ENCODE peak calls at places on chromosomes 4 and X, in eight cellular contexts. P is endothelial cell, B is testis, S is foreskin fibroblast, V is NB4, Y is left ventricle myocardium superior, W is epithelial cell of esophagus, M is NCI-H2029. D is an unnamed sample.
A peak's percentile ranks its signal among the peaks of the same experiment; 100 is the strongest.

GRCh38 chr4:110625593-110626292 is 2.9 kb upstream of the PITX2 start:
- DNase-seq in M (no peak), B (no peak), P (no peak), W (no peak), V (no peak), Y (no peak), S (no peak), D (no peak)

GRCh38 chr4:7716322-7716721 is 223.3 kb downstream of the AFAP1 start:
- DNase-seq in W (no peak), M (no peak), V (no peak), P (no peak), B (no peak), Y (no peak), S (no peak), D (no peak)

GRCh38 chrX:69031181-69031580 is 134.1 kb downstream of the PJA1 start:
- DNase-seq in B (no peak), W (no peak), V (no peak), Y (no peak), S (no peak), P (no peak), M (no peak), D (no peak)

GRCh38 chrX:152896450-152896849 is 1.4 kb upstream of the ZNF185 start:
- DNase-seq in V (peak; percentile 11), B (no peak), M (no peak), Y (no peak), W (peak; percentile 56), S (peak; percentile 49), P (no peak), D (no peak)

GRCh38 chrX:53452812-53453211 is 18.6 kb upstream of the HSD17B10 start:
- DNase-seq in M (no peak), Y (no peak), P (no peak), V (no peak), S (no peak), B (no peak), W (no peak), D (no peak)

GRCh38 chr4:133982533-133983224 is 218.9 kb downstream of the PABPC4L start:
- DNase-seq in V (no peak), P (no peak), Y (no peak), B (no peak), S (no peak), W (peak; percentile 38), M (no peak), D (no peak)

GRCh38 chr4:88609387-88609786 is 17.1 kb downstream of the HERC3 start:
- DNase-seq in M (no peak), S (no peak), B (no peak), Y (no peak), P (no peak), V (no peak), W (peak; percentile 71), D (no peak)

GRCh38 chrX:19595036-19595435 is 79.7 kb upstream of the MAP3K15 start:
- DNase-seq in V (no peak), S (no peak), M (no peak), B (peak; percentile 27), Y (no peak), W (no peak), P (no peak), D (no peak)

GRCh38 chrX:72308566-72309296 is 3.0 kb upstream of the CITED1 start:
- DNase-seq in Y (peak; percentile 63), V (peak; percentile 81), B (peak; percentile 83), W (peak; percentile 72), M (peak; percentile 70), S (peak; percentile 42), P (peak; percentile 60), D (peak; percentile 54)

GRCh38 chr4:16264798-16265197 is 38.5 kb upstream of the TAPT1 start:
- DNase-seq in Y (no peak), B (no peak), W (peak; percentile 52), V (peak; percentile 67), P (no peak), M (peak; percentile 39), S (peak; percentile 15), D (no peak)

GRCh38 chr4:97643179-97643578 is 500.1 kb downstream of the STPG2 start:
- DNase-seq in M (no peak), V (no peak), Y (no peak), S (no peak), P (no peak), B (no peak), W (peak; percentile 40), D (no peak)

GRCh38 chrX:91414710-91415109 is 19.9 kb upstream of the PABPC5 start:
- DNase-seq in P (peak; percentile 11), Y (no peak), B (peak; percentile 33), W (no peak), M (no peak), V (peak; percentile 10), S (no peak), D (no peak)

GRCh38 chr4:41178372-41179085 is 35.8 kb downstream of the APBB2 start:
- DNase-seq in Y (no peak), M (no peak), W (no peak), B (no peak), S (peak; percentile 89), P (no peak), V (no peak), D (no peak)

GRCh38 chrX:121146059-121146628 is 98.7 kb downstream of the GLUD2 start:
- DNase-seq in Y (no peak), B (no peak), M (no peak), V (no peak), S (peak; percentile 2), P (no peak), W (no peak), D (no peak)

GRCh38 chr4:9932771-9933170 is 88.5 kb downstream of the SLC2A9 start:
- DNase-seq in V (no peak), B (no peak), S (no peak), Y (no peak), M (no peak), P (no peak), W (no peak), D (no peak)